ENCODE peak calls at places on chromosome 1, in five cellular contexts. N, Q, M, O and I are unnamed samples.

GRCh38 chr1:241406421-241406820 is 49.4 kb upstream of the RGS7 start:
- DNase-seq in N (no peak), Q (no peak), M (no peak), O (no peak), I (no peak)

GRCh38 chr1:155293086-155293749 is 8.0 kb downstream of the PKLR start:
- DNase-seq in N (no peak), Q (no peak), M (no peak), O (no peak), I (no peak)

GRCh38 chr1:35707253-35708178 is 11.2 kb downstream of the C1orf216 start:
- DNase-seq in N (no peak), Q (peak), M (peak), O (no peak), I (peak)

GRCh38 chr1:58310469-58310868 is 236.1 kb downstream of the OMA1 start:
- DNase-seq in N (no peak), Q (peak), M (no peak), O (no peak), I (no peak)

GRCh38 chr1:226977973-226978344 is 37.9 kb downstream of the COQ8A start:
- DNase-seq in N (no peak), Q (no peak), M (no peak), O (no peak), I (no peak)

GRCh38 chr1:15627343-15627988 is 10.2 kb downstream of the DDI2 start:
- DNase-seq in N (no peak), Q (no peak), M (no peak), O (no peak), I (no peak)

GRCh38 chr1:183022202-183023145 is 746 bp upstream of the LAMC1 start:
- DNase-seq in N (peak), Q (peak), M (no peak), O (peak), I (peak)

GRCh38 chr1:88873737-88874374 is 17.5 kb downstream of the GTF2B start:
- DNase-seq in N (no peak), Q (no peak), M (no peak), O (no peak), I (no peak)

GRCh38 chr1:114224196-114224907 is 70.7 kb upstream of the SYT6 start:
- DNase-seq in N (no peak), Q (no peak), M (no peak), O (no peak), I (no peak)

GRCh38 chr1:53176452-53177344 is 19.9 kb upstream of the CPT2 start:
- DNase-seq in N (no peak), Q (no peak), M (no peak), O (no peak), I (no peak)

GRCh38 chr1:225670806-225671733 is 18.1 kb upstream of the ENAH start:
- DNase-seq in N (no peak), Q (no peak), M (no peak), O (no peak), I (no peak)

GRCh38 chr1:95197616-95198252 is 36.3 kb upstream of the RWDD3 start:
- DNase-seq in N (no peak), Q (no peak), M (no peak), O (no peak), I (no peak)

GRCh38 chr1:181604482-181604881 is 121.2 kb downstream of the CACNA1E start:
- DNase-seq in N (no peak), Q (peak), M (no peak), O (no peak), I (no peak)

GRCh38 chr1:212237651-212238050 is 47.6 kb upstream of the PPP2R5A start:
- DNase-seq in N (no peak), Q (no peak), M (no peak), O (no peak), I (no peak)

GRCh38 chr1:79161077-79161476 is 154.5 kb upstream of the ADGRL4 start:
- DNase-seq in N (no peak), Q (no peak), M (no peak), O (no peak), I (peak)

GRCh38 chr1:211735208-211736170 is 60.1 kb upstream of the NEK2 start:
- DNase-seq in N (peak), Q (peak), M (no peak), O (peak), I (peak)